ENCODE peak calls at places on chromosomes 1 and 21, in seven cellular contexts. U, R, K, D, I, J and F are unnamed samples.
A peak's percentile ranks its signal among the peaks of the same experiment; 100 is the strongest.

GRCh38 chr1:203117611-203118575 is 9.6 kb upstream of the ADORA1 start:
- DNase-seq in D (peak; percentile 39), R (peak; percentile 65), J (peak; percentile 95), K (peak; percentile 93), U (peak; percentile 54), I (peak; percentile 79), F (peak; percentile 81)

GRCh38 chr1:181090653-181091126 is 2.2 kb downstream of the IER5 start:
- DNase-seq in K (no peak), U (no peak), D (peak; percentile 42), I (no peak), R (peak; percentile 70), J (no peak), F (no peak)

GRCh38 chr1:113905435-113905861 is 322 bp downstream of the DCLRE1B start:
- DNase-seq in I (no peak), U (no peak), K (peak; percentile 63), R (no peak), D (peak; percentile 17), J (no peak), F (peak; percentile 28)

GRCh38 chr1:78007677-78008341 is 3.1 kb downstream of the DNAJB4 start:
- DNase-seq in D (no peak), K (no peak), U (no peak), J (no peak), R (no peak), I (no peak), F (no peak)

GRCh38 chr21:41987310-41987709 is 22.9 kb downstream of the ZBTB21 start:
- DNase-seq in U (no peak), K (no peak), I (no peak), D (no peak), J (no peak), R (no peak), F (no peak)

GRCh38 chr1:13779930-13780329 is 79.9 kb downstream of the PRDM2 start:
- DNase-seq in J (no peak), K (no peak), R (no peak), D (no peak), U (no peak), I (no peak), F (no peak)

GRCh38 chr1:24964811-24965570 is 34.9 kb upstream of the RUNX3 start:
- DNase-seq in R (peak; percentile 48), I (no peak), D (peak; percentile 95), J (no peak), K (no peak), U (no peak), F (no peak)

GRCh38 chr1:235408503-235408960 is 41.3 kb downstream of the TBCE start:
- DNase-seq in K (no peak), R (no peak), J (no peak), U (no peak), I (no peak), D (no peak), F (no peak)

GRCh38 chr1:58618303-58618702 is 41.3 kb upstream of the TACSTD2 start:
- DNase-seq in K (no peak), D (no peak), J (no peak), R (no peak), I (no peak), U (no peak), F (no peak)

GRCh38 chr1:32782086-32782485 is 35.1 kb downstream of the YARS1 start:
- DNase-seq in U (no peak), K (no peak), R (no peak), D (no peak), I (no peak), J (no peak), F (no peak)

GRCh38 chr1:65386452-65386851 is 34.0 kb upstream of the LEPR start:
- DNase-seq in R (no peak), K (no peak), J (no peak), I (no peak), U (no peak), D (no peak), F (no peak)

GRCh38 chr1:24963099-24963872 is 33.2 kb upstream of the RUNX3 start:
- DNase-seq in J (no peak), K (no peak), U (no peak), I (no peak), R (no peak), D (no peak), F (no peak)

GRCh38 chr1:60670313-60670712 is 412.0 kb upstream of the NFIA start:
- DNase-seq in U (no peak), K (no peak), R (no peak), I (no peak), J (no peak), D (no peak), F (no peak)

GRCh38 chr1:27595597-27595996 is 8.3 kb downstream of the AHDC1 start:
- DNase-seq in K (no peak), J (no peak), I (no peak), D (no peak), U (no peak), R (no peak), F (no peak)

GRCh38 chr1:14242145-14242544 is 356.3 kb upstream of the KAZN start:
- DNase-seq in J (no peak), K (no peak), U (no peak), R (no peak), I (peak; percentile 44), D (no peak), F (no peak)

GRCh38 chr1:213538251-213538650 is 449.5 kb upstream of the PROX1 start:
- DNase-seq in K (no peak), R (no peak), D (no peak), U (no peak), J (no peak), I (no peak), F (no peak)

GRCh38 chr1:161182214-161182613 is 4.9 kb upstream of the B4GALT3 start:
- DNase-seq in I (no peak), J (no peak), R (no peak), D (peak; percentile 89), K (no peak), U (no peak), F (no peak)
- H3K4me3 ChIP-seq in I (no peak overlapping the region), J (no peak overlapping the region), R (no peak overlapping the region), D (no peak overlapping the region), K (no peak overlapping the region), U (no peak overlapping the region), F (no peak overlapping the region)

GRCh38 chr1:109621402-109622101 is 1.9 kb downstream of the AMPD2 start:
- DNase-seq in J (no peak), U (peak; percentile 21), I (no peak), R (no peak), K (no peak), D (no peak), F (no peak)

GRCh38 chr1:109622895-109623294 is 3.3 kb downstream of the AMPD2 start:
- DNase-seq in U (peak; percentile 15), I (no peak), K (no peak), J (no peak), R (no peak), D (no peak), F (no peak)

GRCh38 chr1:109623601-109624161 is 4.0 kb downstream of the AMPD2 start:
- DNase-seq in K (no peak), I (peak; percentile 31), J (peak; percentile 73), D (no peak), R (no peak), U (peak; percentile 16), F (no peak)

GRCh38 chr1:109620890-109621289 is 1.3 kb downstream of the AMPD2 start:
- DNase-seq in U (peak; percentile 93), I (peak; percentile 91), K (peak; percentile 94), D (peak; percentile 83), J (peak; percentile 95), R (peak; percentile 96), F (peak; percentile 96)

GRCh38 chr1:109622103-109622892 is 2.7 kb downstream of the AMPD2 start:
- DNase-seq in K (no peak), U (no peak), D (no peak), I (no peak), J (no peak), R (no peak), F (no peak)
- H3K4me1 ChIP-seq in K (peaks cover 18% of the 10 kb centered on the region), U (peaks cover 8% of the 10 kb centered on the region), D (peaks cover 7% of the 10 kb centered on the region), I (peaks cover 4% of the 10 kb centered on the region), J (peaks cover 57% of the 10 kb centered on the region), R (peaks cover 15% of the 10 kb centered on the region), F (no peaks in the 10 kb centered on the region)

DNA sequence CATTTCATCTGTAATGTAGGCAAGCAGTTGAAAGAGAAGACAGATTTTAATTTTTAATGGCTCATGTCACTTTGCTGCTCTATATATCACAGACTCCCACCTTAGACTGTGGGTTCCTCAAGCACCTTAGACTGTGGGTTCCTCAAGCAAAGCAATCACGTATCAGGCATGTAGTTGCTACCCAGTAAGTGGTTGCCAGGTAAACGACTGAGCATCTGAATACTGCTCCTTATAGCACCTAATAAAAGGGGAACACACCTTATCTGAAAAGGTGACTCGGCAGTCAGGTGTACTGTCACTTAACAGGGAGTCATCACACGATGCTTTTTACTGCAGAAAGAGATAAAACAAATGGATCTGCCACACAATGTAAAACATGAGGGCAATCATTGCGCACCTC is 92.5 kb upstream of the LPGAT1 start:
- DNase-seq in K (no peak), I (no peak), J (no peak), R (no peak), U (no peak), D (no peak), F (no peak)
- TF ChIP-seq CTCF in K (no peak), I (no peak), J (no peak), R (no peak), U (no peak), D (no peak), F (no peak)

DNA sequence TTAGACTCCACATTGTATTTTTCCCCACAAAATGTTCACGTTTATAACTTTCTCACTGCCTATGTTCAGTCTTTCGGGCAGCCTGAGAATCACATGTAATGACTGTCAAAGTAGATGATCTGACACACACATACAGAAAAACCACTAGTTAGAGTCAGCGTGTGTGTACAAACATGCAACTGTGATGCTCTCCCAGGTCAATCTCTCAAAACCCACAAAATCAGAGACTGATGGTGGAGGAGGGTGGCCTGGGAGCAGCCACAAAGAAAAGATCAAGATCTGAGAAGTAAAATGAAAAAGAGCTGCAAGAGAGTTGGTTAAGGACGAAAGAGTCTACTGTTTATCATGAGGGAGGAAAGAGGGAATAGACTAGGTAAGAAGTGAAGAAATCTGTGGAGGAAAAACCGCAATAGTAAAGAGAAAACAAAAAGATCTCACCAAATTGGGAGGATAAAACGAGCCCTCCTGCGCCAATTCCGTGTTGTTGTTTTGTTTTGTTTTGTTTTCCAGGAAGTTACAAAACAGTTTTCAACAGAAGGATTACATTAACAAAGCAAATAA is 2.3 kb downstream of the EGLN1 start:
- DNase-seq in K (peak; percentile 5), R (no peak), D (peak; percentile 22), I (no peak), J (no peak), U (no peak), F (no peak)
- H3K4me3 ChIP-seq in K (peak overlapping the region; percentile 88), R (peak overlapping the region; percentile 76), D (peak overlapping the region; percentile 81), I (peak overlapping the region; percentile 46), J (peak overlapping the region; percentile 80), U (peak overlapping the region; percentile 73), F (peak overlapping the region; percentile 95)

GRCh38 chr1:53462213-53462612 is 3.0 kb downstream of the DMRTB1 start:
- DNase-seq in D (no peak), U (no peak), R (no peak), J (no peak), I (no peak), K (no peak), F (no peak)
- H3K4me1 ChIP-seq in D (no peaks in the 10 kb centered on the region), U (no peaks in the 10 kb centered on the region), R (no peaks in the 10 kb centered on the region), J (peaks cover 18% of the 10 kb centered on the region), I (no peaks in the 10 kb centered on the region), K (peaks cover 11% of the 10 kb centered on the region), F (peaks cover 13% of the 10 kb centered on the region)